ENCODE peak calls at places on chromosomes 4 and X, in nine cellular contexts. J is tibial artery; M is pancreas; L is stomach; R is fibroblast of lung; Q is aorta; B is mesendoderm; Z is naive thymus-derived CD4-positive, alpha-beta T cell; U is cardiac muscle cell. H is an unnamed sample.

GRCh38 chrX:107738272-107738671 is 37.3 kb downstream of the TSC22D3 start:
- DNase-seq in M (no peak), R (no peak), L (no peak), Z (no peak), Q (peak; percentile 71), B (no peak), U (no peak), J (no peak), H (no peak)

GRCh38 chr4:152981842-152982241 is 45.7 kb downstream of the FHDC1 start:
- DNase-seq in Q (no peak), B (no peak), U (no peak), J (no peak), L (no peak), R (no peak), M (no peak), Z (no peak), H (no peak)

GRCh38 chrX:106619797-106620196 is 8.0 kb downstream of the RADX start:
- DNase-seq in Z (no peak), B (peak; percentile 2), J (no peak), M (no peak), U (peak; percentile 15), R (peak; percentile 29), L (no peak), Q (no peak), H (peak; percentile 1)

GRCh38 chr4:155875878-155876277 is 9.8 kb upstream of the ASIC5 start:
- DNase-seq in U (no peak), B (no peak), Q (no peak), L (no peak), R (no peak), M (no peak), Z (no peak), J (no peak), H (no peak)

GRCh38 chr4:154519214-154519613 is 27.6 kb upstream of the DCHS2 start:
- DNase-seq in B (no peak), M (no peak), R (no peak), L (no peak), Z (no peak), U (no peak), J (no peak), Q (no peak), H (no peak)

GRCh38 chr4:81166431-81166830 is 48.6 kb downstream of the PRKG2 start:
- DNase-seq in R (peak; percentile 36), L (no peak), B (no peak), Q (no peak), U (no peak), M (no peak), J (no peak), Z (no peak), H (no peak)

GRCh38 chr4:27692098-27692679 is 831.5 kb downstream of the STIM2 start:
- DNase-seq in B (peak; percentile 83), L (no peak), U (peak; percentile 35), R (peak; percentile 33), Z (no peak), J (no peak), Q (peak; percentile 35), M (peak; percentile 11), H (peak; percentile 1)

GRCh38 chr4:65014078-65014477 is 604.8 kb upstream of the TECRL start:
- DNase-seq in M (no peak), R (no peak), Z (no peak), L (no peak), B (no peak), U (no peak), Q (no peak), J (no peak), H (no peak)

GRCh38 chr4:100317032-100317864 is 127.0 kb upstream of the DDIT4L start:
- DNase-seq in U (peak; percentile 34), B (no peak), Q (no peak), R (peak; percentile 20), M (no peak), L (no peak), Z (no peak), J (no peak), H (no peak)

GRCh38 chr4:85953651-85954018 is 406.2 kb downstream of the MAPK10 start:
- DNase-seq in B (peak; percentile 36), Q (no peak), J (no peak), U (peak; percentile 50), Z (no peak), R (peak; percentile 51), L (no peak), M (no peak), H (no peak)

GRCh38 chr4:184924516-184924915 is 93.8 kb upstream of the HELT start:
- DNase-seq in M (no peak), Q (no peak), L (no peak), Z (no peak), J (no peak), B (no peak), R (no peak), U (no peak), H (no peak)

GRCh38 chrX:144896323-144896722 is 351.0 kb upstream of the SPANXN1 start:
- DNase-seq in R (no peak), U (no peak), Z (no peak), B (peak; percentile 37), J (no peak), Q (no peak), M (no peak), L (no peak), H (no peak)

GRCh38 chrX:151703487-151703886 is 8.2 kb downstream of the PRRG3 start:
- DNase-seq in J (no peak), U (no peak), R (no peak), Q (peak; percentile 78), B (no peak), Z (no peak), L (peak; percentile 36), M (peak; percentile 49), H (no peak)

GRCh38 chr4:186845137-186845842 is 121.6 kb upstream of the FAT1 start:
- DNase-seq in L (no peak), U (peak; percentile 87), B (peak; percentile 18), J (peak; percentile 81), M (no peak), Q (peak; percentile 75), Z (no peak), R (peak; percentile 89), H (no peak)

GRCh38 chr4:151744614-151745013 is 16.2 kb downstream of the GATB start:
- DNase-seq in Q (no peak), J (no peak), B (peak; percentile 96), L (no peak), Z (no peak), M (no peak), R (peak; percentile 68), U (peak; percentile 72), H (no peak)

GRCh38 chr4:3369781-3370660 is 71.7 kb upstream of the HGFAC start:
- DNase-seq in R (peak; percentile 62), L (no peak), B (peak; percentile 91), J (no peak), Z (peak; percentile 65), Q (peak; percentile 82), U (peak; percentile 87), M (no peak), H (peak; percentile 19)

GRCh38 chr4:48653217-48654014 is 126.7 kb downstream of the FRYL start:
- DNase-seq in Z (no peak), U (peak; percentile 84), R (peak; percentile 80), B (peak; percentile 70), Q (no peak), J (peak; percentile 68), L (no peak), M (peak; percentile 15), H (no peak)

GRCh38 chr4:476501-476900 is 22.5 kb downstream of the ZNF721 start:
- DNase-seq in Q (no peak), Z (no peak), U (peak; percentile 13), M (no peak), R (no peak), L (no peak), J (no peak), B (no peak), H (no peak)

GRCh38 chrX:54495814-54496516 is at the start of gene FGD1:
- DNase-seq in Q (peak; percentile 89), J (peak; percentile 86), L (peak; percentile 73), Z (peak; percentile 19), M (peak; percentile 67), U (peak; percentile 71), R (peak; percentile 56), B (peak; percentile 62), H (no peak)

GRCh38 chrX:70301716-70302115 is 11.8 kb downstream of the KIF4A start:
- DNase-seq in L (no peak), U (peak; percentile 75), Q (no peak), M (no peak), Z (no peak), B (peak; percentile 0), R (peak; percentile 24), J (no peak), H (no peak)

GRCh38 chr4:152590179-152591031 is 54.5 kb upstream of the FBXW7 start:
- DNase-seq in B (peak; percentile 40), J (no peak), L (no peak), R (peak; percentile 99), Z (no peak), U (peak; percentile 97), Q (no peak), M (no peak), H (no peak)

GRCh38 chr4:157221426-157221894 is 932 bp downstream of the GRIA2 start:
- DNase-seq in Q (no peak), B (peak; percentile 8), U (no peak), Z (no peak), R (no peak), L (no peak), J (no peak), M (no peak), H (no peak)

GRCh38 chr4:172978848-172979247 is 189.8 kb upstream of the GALNT7 start:
- DNase-seq in Z (no peak), Q (no peak), L (no peak), M (no peak), B (no peak), R (no peak), J (no peak), U (no peak), H (no peak)
- H3K4me1 ChIP-seq in Z (no peaks in the 10 kb centered on the region), Q (no peaks in the 10 kb centered on the region), L (peaks cover 20% of the 10 kb centered on the region), M (peaks cover 10% of the 10 kb centered on the region), B (no peaks in the 10 kb centered on the region), R (no peaks in the 10 kb centered on the region), J (no peaks in the 10 kb centered on the region), U (no peaks in the 10 kb centered on the region), H (no peaks in the 10 kb centered on the region)

GRCh38 chrX:130176942-130177341 is 5.2 kb downstream of the RAB33A start:
- DNase-seq in J (no peak), R (no peak), M (no peak), L (no peak), Q (no peak), U (no peak), B (no peak), Z (no peak), H (no peak)
- H3K4me3 ChIP-seq in J (no peak overlapping the region), R (no peak overlapping the region), M (no peak overlapping the region), L (no peak overlapping the region), Q (no peak overlapping the region), U (no peak overlapping the region), B (no peak overlapping the region), Z (no peak overlapping the region), H (no peak overlapping the region)

GRCh38 chr4:6193399-6193798 is 7.0 kb downstream of the JAKMIP1 start:
- DNase-seq in J (peak; percentile 43), M (no peak), B (no peak), R (no peak), U (no peak), L (no peak), Q (peak; percentile 51), Z (no peak), H (no peak)
- H3K4me1 ChIP-seq in J (no peaks in the 10 kb centered on the region), M (no peaks in the 10 kb centered on the region), B (peaks cover 23% of the 10 kb centered on the region), R (no peaks in the 10 kb centered on the region), U (no peaks in the 10 kb centered on the region), L (no peaks in the 10 kb centered on the region), Q (no peaks in the 10 kb centered on the region), Z (no peaks in the 10 kb centered on the region), H (peaks cover 59% of the 10 kb centered on the region)

GRCh38 chr4:7103599-7104365 is 35.9 kb upstream of the GRPEL1 start:
- DNase-seq in L (peak; percentile 89), M (peak; percentile 81), R (no peak), Q (peak; percentile 90), B (peak; percentile 4), U (no peak), Z (no peak), J (peak; percentile 92), H (no peak)
- H3K4me3 ChIP-seq in L (peak overlapping the region; percentile 65), M (peak overlapping the region; percentile 69), R (peak overlapping the region; percentile 41), Q (no peak overlapping the region), B (no peak overlapping the region), U (no peak overlapping the region), Z (peak overlapping the region; percentile 28), J (peak overlapping the region; percentile 69), H (peak overlapping the region; percentile 19)